ENCODE peak calls at places on chromosome 10, in nine cellular contexts. T, Y, M, F, H, A, K, X and N are unnamed samples.

GRCh38 chr10:100128951-100129350 is 47.3 kb upstream of the CPN1 start:
- DNase-seq in T (no peak), Y (no peak), M (no peak), F (no peak), H (no peak), A (no peak), K (no peak), X (no peak), N (no peak)

GRCh38 chr10:49106451-49106850 is 8.9 kb downstream of the VSTM4 start:
- DNase-seq in T (no peak), Y (no peak), M (no peak), F (no peak), H (no peak), A (no peak), K (no peak), X (peak), N (no peak)

GRCh38 chr10:117360994-117361667 is 14.1 kb downstream of the PDZD8 start:
- DNase-seq in T (no peak), Y (no peak), M (no peak), F (no peak), H (no peak), A (no peak), K (peak), X (peak), N (no peak)

GRCh38 chr10:30594077-30594476 is 35.5 kb downstream of the LYZL2 start:
- DNase-seq in T (no peak), Y (no peak), M (no peak), F (no peak), H (no peak), A (no peak), K (no peak), X (no peak), N (no peak)

GRCh38 chr10:11224321-11224720 is 206.6 kb downstream of the CELF2 start:
- DNase-seq in T (no peak), Y (no peak), M (no peak), F (no peak), H (no peak), A (no peak), K (no peak), X (no peak), N (no peak)

GRCh38 chr10:35739998-35740397 is 97.9 kb upstream of the FZD8 start:
- DNase-seq in T (no peak), Y (no peak), M (no peak), F (no peak), H (no peak), A (no peak), K (no peak), X (peak), N (no peak)

GRCh38 chr10:54800677-54801480 is at the start of gene PCDH15:
- DNase-seq in T (no peak), Y (no peak), M (peak), F (peak), H (no peak), A (no peak), K (peak), X (no peak), N (peak)

GRCh38 chr10:132837905-132838304 is 52.0 kb upstream of the NKX6-2 start:
- DNase-seq in T (no peak), Y (no peak), M (no peak), F (no peak), H (no peak), A (no peak), K (no peak), X (no peak), N (no peak)

GRCh38 chr10:47366056-47366631 is 17.9 kb downstream of the ZNF488 start:
- DNase-seq in T (no peak), Y (no peak), M (no peak), F (no peak), H (no peak), A (peak), K (no peak), X (no peak), N (no peak)

GRCh38 chr10:114286971-114287370 is 47.9 kb downstream of the VWA2 start:
- DNase-seq in T (no peak), Y (no peak), M (no peak), F (no peak), H (no peak), A (no peak), K (no peak), X (no peak), N (no peak)

GRCh38 chr10:103072276-103072675 is 120.8 kb downstream of the NT5C2 start:
- DNase-seq in T (no peak), Y (no peak), M (no peak), F (no peak), H (no peak), A (no peak), K (no peak), X (no peak), N (no peak)

GRCh38 chr10:87867453-87867852 is 4.0 kb downstream of the PTEN start:
- DNase-seq in T (no peak), Y (no peak), M (no peak), F (no peak), H (no peak), A (no peak), K (no peak), X (no peak), N (no peak)

GRCh38 chr10:63605568-63605967 is 84.4 kb downstream of the REEP3 start:
- DNase-seq in T (no peak), Y (no peak), M (peak), F (no peak), H (no peak), A (no peak), K (peak), X (peak), N (peak)

GRCh38 chr10:2933041-2933440 is 134.3 kb upstream of the PFKP start:
- DNase-seq in T (no peak), Y (no peak), M (no peak), F (no peak), H (no peak), A (no peak), K (no peak), X (no peak), N (no peak)

GRCh38 chr10:120069700-120070099 is 177.2 kb downstream of the SEC23IP start:
- DNase-seq in T (no peak), Y (no peak), M (no peak), F (no peak), H (no peak), A (no peak), K (no peak), X (no peak), N (peak)

GRCh38 chr10:113104071-113104470 is 154.0 kb downstream of the TCF7L2 start:
- DNase-seq in T (no peak), Y (no peak), M (no peak), F (no peak), H (no peak), A (no peak), K (no peak), X (peak), N (no peak)

GRCh38 chr10:133154996-133155778 is 4.8 kb upstream of the KNDC1 start:
- DNase-seq in T (no peak), Y (no peak), M (no peak), F (no peak), H (no peak), A (no peak), K (no peak), X (no peak), N (no peak)

GRCh38 chr10:112842832-112843360 is 107.2 kb upstream of the TCF7L2 start:
- DNase-seq in T (no peak), Y (no peak), M (no peak), F (no peak), H (no peak), A (no peak), K (peak), X (peak), N (no peak)